ENCODE peak calls at places on chromosomes 4 and X, in five cellular contexts. One of them, this sample, is unnamed.
A peak's percentile ranks its signal among the peaks of the same experiment; 100 is the strongest.

GRCh38 chrX:2705036-2705435 is 13.9 kb downstream of the CD99 start:
- DNase-seq in heart left ventricle: no peak
- DNase-seq in GM03348: peak; percentile 36
- DNase-seq in posterior cingulate gyrus: no peak
- DNase-seq in testis: peak; percentile 61
- DNase-seq in this sample: no peak

GRCh38 chrX:103431316-103431715 is 55.0 kb downstream of the BEX3 start:
- DNase-seq in heart left ventricle: no peak
- DNase-seq in GM03348: no peak
- DNase-seq in posterior cingulate gyrus: no peak
- DNase-seq in testis: no peak
- DNase-seq in this sample: no peak

GRCh38 chrX:9573282-9574106 is 108.6 kb downstream of the TBL1X start:
- DNase-seq in heart left ventricle: no peak
- DNase-seq in GM03348: no peak
- DNase-seq in posterior cingulate gyrus: no peak
- DNase-seq in testis: no peak
- DNase-seq in this sample: no peak

GRCh38 chr4:177667687-177668086 is 225.4 kb upstream of the AGA start:
- DNase-seq in heart left ventricle: no peak
- DNase-seq in GM03348: no peak
- DNase-seq in posterior cingulate gyrus: no peak
- DNase-seq in testis: peak; percentile 17
- DNase-seq in this sample: no peak

GRCh38 chrX:139106111-139106510 is 394.6 kb upstream of the FGF13 start:
- DNase-seq in heart left ventricle: no peak
- DNase-seq in GM03348: peak; percentile 37
- DNase-seq in posterior cingulate gyrus: no peak
- DNase-seq in testis: no peak
- DNase-seq in this sample: no peak

GRCh38 chr4:113739197-113739596 is 22.3 kb downstream of the CAMK2D start:
- DNase-seq in heart left ventricle: no peak
- DNase-seq in GM03348: no peak
- DNase-seq in posterior cingulate gyrus: no peak
- DNase-seq in testis: no peak
- DNase-seq in this sample: no peak

GRCh38 chrX:38124000-38124399 is 96.7 kb downstream of the SRPX start:
- DNase-seq in heart left ventricle: no peak
- DNase-seq in GM03348: no peak
- DNase-seq in posterior cingulate gyrus: no peak
- DNase-seq in testis: no peak
- DNase-seq in this sample: no peak

GRCh38 chr4:149291463-149291862 is 524.2 kb downstream of the IQCM start:
- DNase-seq in heart left ventricle: peak; percentile 74
- DNase-seq in GM03348: no peak
- DNase-seq in posterior cingulate gyrus: no peak
- DNase-seq in testis: no peak
- DNase-seq in this sample: no peak

GRCh38 chr4:114396808-114397207 is 201.8 kb upstream of the UGT8 start:
- DNase-seq in heart left ventricle: no peak
- DNase-seq in GM03348: no peak
- DNase-seq in posterior cingulate gyrus: no peak
- DNase-seq in testis: no peak
- DNase-seq in this sample: no peak

GRCh38 chrX:117002981-117003380 is 540.2 kb upstream of the CT83 start:
- DNase-seq in heart left ventricle: no peak
- DNase-seq in GM03348: no peak
- DNase-seq in posterior cingulate gyrus: no peak
- DNase-seq in testis: no peak
- DNase-seq in this sample: no peak

GRCh38 chr4:75432683-75433082 is 81.5 kb downstream of the RCHY1 start:
- DNase-seq in heart left ventricle: no peak
- DNase-seq in GM03348: peak; percentile 14
- DNase-seq in posterior cingulate gyrus: no peak
- DNase-seq in testis: no peak
- DNase-seq in this sample: no peak

GRCh38 chr4:5374577-5374976 is 323.3 kb downstream of the STK32B start:
- DNase-seq in heart left ventricle: no peak
- DNase-seq in GM03348: no peak
- DNase-seq in posterior cingulate gyrus: no peak
- DNase-seq in testis: no peak
- DNase-seq in this sample: no peak

This sample was measured in head of caudate nucleus.